ENCODE peak calls at places on chromosomes 4 and X, in eight cellular contexts. One of them, this sample, is unnamed.
A peak's percentile ranks its signal among the peaks of the same experiment; 100 is the strongest.

GRCh38 chr4:48985976-48986653 is at the start of gene CWH43:
- DNase-seq in CD8-positive, alpha-beta T cell: no peak
- DNase-seq in RWPE1: no peak
- DNase-seq in psoas muscle: no peak
- DNase-seq in A549: no peak
- DNase-seq in AG04450: no peak
- DNase-seq in K562: no peak
- DNase-seq in GM23248: no peak
- DNase-seq in this sample: no peak

GRCh38 chrX:108186811-108187210 is 95.2 kb downstream of the ATG4A start:
- DNase-seq in psoas muscle: no peak
- DNase-seq in A549: peak; percentile 19
- DNase-seq in RWPE1: peak; percentile 76
- DNase-seq in AG04450: peak; percentile 45
- DNase-seq in CD8-positive, alpha-beta T cell: no peak
- DNase-seq in GM23248: peak; percentile 55
- DNase-seq in K562: no peak
- DNase-seq in this sample: no peak

GRCh38 chrX:21658746-21659145 is 616 bp upstream of the KLHL34 start:
- DNase-seq in CD8-positive, alpha-beta T cell: no peak
- DNase-seq in psoas muscle: peak; percentile 72
- DNase-seq in GM23248: no peak
- DNase-seq in A549: no peak
- DNase-seq in AG04450: no peak
- DNase-seq in K562: no peak
- DNase-seq in RWPE1: no peak
- DNase-seq in this sample: no peak

GRCh38 chr4:118729287-118730286 is 44.4 kb downstream of the METTL14 start:
- DNase-seq in A549: no peak
- DNase-seq in K562: no peak
- DNase-seq in CD8-positive, alpha-beta T cell: peak; percentile 24
- DNase-seq in psoas muscle: no peak
- DNase-seq in GM23248: peak; percentile 84
- DNase-seq in AG04450: peak; percentile 68
- DNase-seq in RWPE1: no peak
- DNase-seq in this sample: no peak

GRCh38 chr4:7918981-7919380 is 20.7 kb downstream of the AFAP1 start:
- DNase-seq in CD8-positive, alpha-beta T cell: no peak
- DNase-seq in A549: no peak
- DNase-seq in RWPE1: no peak
- DNase-seq in GM23248: peak; percentile 41
- DNase-seq in K562: no peak
- DNase-seq in AG04450: no peak
- DNase-seq in psoas muscle: no peak
- DNase-seq in this sample: no peak

GRCh38 chrX:134716620-134717012 is 58.3 kb upstream of the PLAC1 start:
- DNase-seq in AG04450: no peak
- DNase-seq in A549: no peak
- DNase-seq in psoas muscle: no peak
- DNase-seq in K562: no peak
- DNase-seq in CD8-positive, alpha-beta T cell: no peak
- DNase-seq in GM23248: no peak
- DNase-seq in RWPE1: no peak
- DNase-seq in this sample: no peak

GRCh38 chr4:108544504-108544903 is 75.9 kb upstream of the RPL34 start:
- DNase-seq in A549: no peak
- DNase-seq in CD8-positive, alpha-beta T cell: no peak
- DNase-seq in RWPE1: peak; percentile 44
- DNase-seq in psoas muscle: no peak
- DNase-seq in K562: no peak
- DNase-seq in AG04450: no peak
- DNase-seq in GM23248: peak; percentile 48
- DNase-seq in this sample: no peak

GRCh38 chr4:56746639-56747038 is 65.5 kb upstream of the HOPX start:
- DNase-seq in RWPE1: no peak
- DNase-seq in AG04450: no peak
- DNase-seq in GM23248: no peak
- DNase-seq in CD8-positive, alpha-beta T cell: no peak
- DNase-seq in psoas muscle: no peak
- DNase-seq in A549: no peak
- DNase-seq in K562: no peak
- DNase-seq in this sample: no peak

GRCh38 chr4:83961575-83961974 is 425.7 kb downstream of the GPAT3 start:
- DNase-seq in AG04450: no peak
- DNase-seq in A549: no peak
- DNase-seq in RWPE1: peak; percentile 5
- DNase-seq in GM23248: peak; percentile 44
- DNase-seq in K562: peak; percentile 5
- DNase-seq in CD8-positive, alpha-beta T cell: no peak
- DNase-seq in psoas muscle: no peak
- DNase-seq in this sample: no peak

GRCh38 chrX:10110984-10111363 is 45.8 kb upstream of the CLCN4 start:
- DNase-seq in RWPE1: no peak
- DNase-seq in psoas muscle: no peak
- DNase-seq in AG04450: no peak
- DNase-seq in GM23248: peak; percentile 43
- DNase-seq in CD8-positive, alpha-beta T cell: peak; percentile 84
- DNase-seq in A549: no peak
- DNase-seq in K562: no peak
- DNase-seq in this sample: no peak
- H3K27ac ChIP-seq in RWPE1: no peak overlapping the region
- H3K27ac ChIP-seq in psoas muscle: peak overlapping the region; percentile 16
- H3K27ac ChIP-seq in AG04450: no peak overlapping the region
- H3K27ac ChIP-seq in GM23248: no peak overlapping the region
- H3K27ac ChIP-seq in CD8-positive, alpha-beta T cell: peak overlapping the region; percentile 77
- H3K27ac ChIP-seq in A549: no peak overlapping the region
- H3K27ac ChIP-seq in K562: no peak overlapping the region
- H3K27ac ChIP-seq in this sample: no peak overlapping the region

DNA sequence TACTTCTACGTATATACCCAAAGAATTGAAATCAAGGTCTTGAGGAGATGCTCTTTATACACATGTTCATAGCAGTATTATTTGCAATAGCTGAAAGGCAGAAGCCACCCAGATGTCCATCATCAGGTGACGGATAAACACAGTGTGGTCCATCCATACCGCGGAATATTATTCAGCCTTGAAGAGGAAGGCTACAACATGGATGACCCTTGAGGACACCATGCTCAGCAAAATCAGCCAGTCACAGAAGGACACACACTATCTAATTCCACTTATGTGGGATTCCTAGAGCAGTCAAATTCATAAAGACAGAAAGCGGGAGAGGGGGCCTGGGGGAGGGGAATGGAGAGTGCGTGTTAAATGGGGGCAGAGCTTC is 44.5 kb downstream of the RGS12 start:
- DNase-seq in RWPE1: no peak
- DNase-seq in GM23248: no peak
- DNase-seq in AG04450: no peak
- DNase-seq in K562: no peak
- DNase-seq in CD8-positive, alpha-beta T cell: no peak
- DNase-seq in A549: no peak
- DNase-seq in psoas muscle: no peak
- DNase-seq in this sample: no peak
- H3K27ac ChIP-seq in RWPE1: no peak overlapping the region
- H3K27ac ChIP-seq in GM23248: no peak overlapping the region
- H3K27ac ChIP-seq in AG04450: no peak overlapping the region
- H3K27ac ChIP-seq in K562: no peak overlapping the region
- H3K27ac ChIP-seq in CD8-positive, alpha-beta T cell: no peak overlapping the region
- H3K27ac ChIP-seq in A549: no peak overlapping the region
- H3K27ac ChIP-seq in psoas muscle: no peak overlapping the region
- H3K27ac ChIP-seq in this sample: no peak overlapping the region

GRCh38 chrX:112874140-112874539 is 33.5 kb upstream of the AMOT start:
- DNase-seq in K562: no peak
- DNase-seq in A549: no peak
- DNase-seq in psoas muscle: no peak
- DNase-seq in AG04450: no peak
- DNase-seq in RWPE1: no peak
- DNase-seq in CD8-positive, alpha-beta T cell: no peak
- DNase-seq in GM23248: peak; percentile 24
- DNase-seq in this sample: no peak

GRCh38 chrX:112877771-112878173 is 37.1 kb upstream of the AMOT start:
- DNase-seq in CD8-positive, alpha-beta T cell: no peak
- DNase-seq in RWPE1: no peak
- DNase-seq in K562: no peak
- DNase-seq in AG04450: no peak
- DNase-seq in psoas muscle: no peak
- DNase-seq in A549: no peak
- DNase-seq in GM23248: no peak
- DNase-seq in this sample: no peak

DNA sequence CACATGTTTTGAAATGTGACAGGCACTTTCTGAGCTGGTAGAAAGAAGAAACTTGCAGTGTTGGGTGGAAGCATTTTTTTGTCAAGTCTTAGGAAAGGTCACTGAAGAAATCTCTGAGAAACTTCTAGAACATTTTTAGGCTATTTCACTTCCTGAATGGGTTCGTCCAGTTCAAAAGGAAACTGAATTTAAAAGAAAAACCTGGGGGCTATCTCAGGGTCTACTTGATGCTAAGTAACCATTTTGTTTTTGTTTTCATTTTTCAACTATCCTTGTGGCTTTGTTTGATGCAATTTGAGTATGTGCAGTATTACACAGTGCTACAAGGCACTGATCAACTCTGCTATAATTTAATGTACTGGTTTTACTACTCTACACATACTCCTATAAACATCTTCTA is 34.0 kb upstream of the AMOT start:
- DNase-seq in AG04450: no peak
- DNase-seq in RWPE1: no peak
- DNase-seq in CD8-positive, alpha-beta T cell: no peak
- DNase-seq in A549: no peak
- DNase-seq in psoas muscle: no peak
- DNase-seq in GM23248: no peak
- DNase-seq in K562: no peak
- DNase-seq in this sample: no peak
- H3K27ac ChIP-seq in AG04450: no peak overlapping the region
- H3K27ac ChIP-seq in RWPE1: no peak overlapping the region
- H3K27ac ChIP-seq in CD8-positive, alpha-beta T cell: no peak overlapping the region
- H3K27ac ChIP-seq in A549: no peak overlapping the region
- H3K27ac ChIP-seq in psoas muscle: no peak overlapping the region
- H3K27ac ChIP-seq in GM23248: no peak overlapping the region
- H3K27ac ChIP-seq in K562: no peak overlapping the region
- H3K27ac ChIP-seq in this sample: no peak overlapping the region

GRCh38 chr4:186698525-186698924 is 25.1 kb downstream of the FAT1 start:
- DNase-seq in GM23248: no peak
- DNase-seq in A549: no peak
- DNase-seq in CD8-positive, alpha-beta T cell: no peak
- DNase-seq in AG04450: no peak
- DNase-seq in RWPE1: no peak
- DNase-seq in psoas muscle: no peak
- DNase-seq in K562: no peak
- DNase-seq in this sample: no peak
- H3K27ac ChIP-seq in GM23248: no peak overlapping the region
- H3K27ac ChIP-seq in A549: no peak overlapping the region
- H3K27ac ChIP-seq in CD8-positive, alpha-beta T cell: no peak overlapping the region
- H3K27ac ChIP-seq in AG04450: no peak overlapping the region
- H3K27ac ChIP-seq in RWPE1: no peak overlapping the region
- H3K27ac ChIP-seq in psoas muscle: no peak overlapping the region
- H3K27ac ChIP-seq in K562: no peak overlapping the region
- H3K27ac ChIP-seq in this sample: peak overlapping the region; percentile 18

DNA sequence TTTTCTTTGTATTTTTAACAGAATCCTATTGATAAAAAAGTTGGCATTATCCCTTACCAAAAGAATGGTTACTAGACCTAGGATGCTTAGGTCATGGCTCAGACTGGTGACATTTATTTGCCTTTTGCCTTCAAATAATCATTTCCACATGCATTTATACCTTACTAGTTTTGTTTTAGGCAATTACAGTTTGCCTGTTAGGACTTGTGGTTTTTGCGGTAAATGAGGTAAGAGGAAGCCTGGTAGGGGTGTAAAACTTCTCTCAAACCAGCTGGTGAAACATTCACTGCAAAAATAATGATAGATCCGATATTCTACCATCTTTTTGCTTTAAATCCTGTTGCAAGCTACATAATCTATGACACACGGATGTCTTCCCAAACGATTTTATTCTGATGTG is 12.1 kb downstream of the LAMP2 start:
- DNase-seq in AG04450: no peak
- DNase-seq in A549: no peak
- DNase-seq in K562: peak; percentile 21
- DNase-seq in CD8-positive, alpha-beta T cell: no peak
- DNase-seq in RWPE1: peak; percentile 20
- DNase-seq in psoas muscle: no peak
- DNase-seq in GM23248: peak; percentile 31
- DNase-seq in this sample: no peak
- H3K27ac ChIP-seq in AG04450: no peak overlapping the region
- H3K27ac ChIP-seq in A549: no peak overlapping the region
- H3K27ac ChIP-seq in K562: peak overlapping the region; percentile 38
- H3K27ac ChIP-seq in CD8-positive, alpha-beta T cell: no peak overlapping the region
- H3K27ac ChIP-seq in RWPE1: no peak overlapping the region
- H3K27ac ChIP-seq in psoas muscle: no peak overlapping the region
- H3K27ac ChIP-seq in GM23248: peak overlapping the region; percentile 63
- H3K27ac ChIP-seq in this sample: no peak overlapping the region

GRCh38 chr4:112297495-112297894 is 326 bp downstream of the ALPK1 start:
- DNase-seq in K562: no peak
- DNase-seq in CD8-positive, alpha-beta T cell: no peak
- DNase-seq in GM23248: peak; percentile 29
- DNase-seq in A549: no peak
- DNase-seq in AG04450: no peak
- DNase-seq in RWPE1: no peak
- DNase-seq in psoas muscle: no peak
- DNase-seq in this sample: no peak
- H3K27ac ChIP-seq in K562: peak overlapping the region; percentile 60
- H3K27ac ChIP-seq in CD8-positive, alpha-beta T cell: peak overlapping the region; percentile 16
- H3K27ac ChIP-seq in GM23248: peak overlapping the region; percentile 75
- H3K27ac ChIP-seq in A549: peak overlapping the region; percentile 82
- H3K27ac ChIP-seq in AG04450: no peak overlapping the region
- H3K27ac ChIP-seq in RWPE1: no peak overlapping the region
- H3K27ac ChIP-seq in psoas muscle: peak overlapping the region; percentile 59
- H3K27ac ChIP-seq in this sample: no peak overlapping the region

DNA sequence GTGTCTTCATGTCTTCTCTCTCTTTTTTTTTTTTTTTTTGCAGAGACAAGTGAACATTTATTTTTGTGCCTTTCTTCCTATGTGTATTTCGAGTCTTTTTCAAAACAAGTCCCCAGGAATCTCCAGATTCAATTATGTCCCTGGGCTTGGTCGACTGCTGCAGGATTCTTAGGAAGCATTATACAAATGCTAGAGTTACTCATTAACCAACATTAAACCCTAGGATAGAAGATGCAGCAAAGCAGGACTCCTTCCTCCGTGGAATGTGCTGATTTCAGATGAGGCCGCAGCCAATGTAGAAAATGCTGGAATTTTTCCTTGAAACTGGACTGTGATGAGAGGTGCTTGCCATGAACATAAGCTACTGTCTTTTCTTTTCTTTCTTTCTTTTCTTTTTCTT is 3.4 kb downstream of the ZNF81 start:
- DNase-seq in AG04450: no peak
- DNase-seq in CD8-positive, alpha-beta T cell: no peak
- DNase-seq in psoas muscle: no peak
- DNase-seq in GM23248: no peak
- DNase-seq in A549: no peak
- DNase-seq in RWPE1: no peak
- DNase-seq in K562: no peak
- DNase-seq in this sample: no peak
- H3K27ac ChIP-seq in AG04450: no peak overlapping the region
- H3K27ac ChIP-seq in CD8-positive, alpha-beta T cell: no peak overlapping the region
- H3K27ac ChIP-seq in psoas muscle: no peak overlapping the region
- H3K27ac ChIP-seq in GM23248: no peak overlapping the region
- H3K27ac ChIP-seq in A549: no peak overlapping the region
- H3K27ac ChIP-seq in RWPE1: no peak overlapping the region
- H3K27ac ChIP-seq in K562: no peak overlapping the region
- H3K27ac ChIP-seq in this sample: no peak overlapping the region

This sample was measured in aorta.